ENCODE peak calls at places on chromosomes 5 and 9, in five cellular contexts. G is cardiac muscle cell, M is HCT116, O is A549, D is heart left ventricle. Y is an unnamed sample. For H3K4me1, the result is how much of the 10 kb centered on the place peaks cover.

GRCh38 chr9:115262952-115263351 is 145.0 kb upstream of the TNC start:
- DNase-seq in G (no peak), M (no peak), O (peak), D (no peak), Y (no peak)

GRCh38 chr5:122772446-122772845 is 2.4 kb upstream of the SNX2 start:
- DNase-seq in G (peak), M (no peak), O (no peak), D (no peak), Y (no peak)

GRCh38 chr9:89999534-90000370 is 394.9 kb downstream of the GADD45G start:
- DNase-seq in G (peak), M (no peak), O (peak), D (peak), Y (peak)

GRCh38 chr9:118829334-118829733 is 539.9 kb downstream of the BRINP1 start:
- DNase-seq in G (peak), M (no peak), O (peak), D (no peak), Y (no peak)

GRCh38 chr9:21696411-21696865 is 106.0 kb upstream of the MTAP start:
- DNase-seq in G (no peak), M (no peak), O (peak), D (no peak), Y (no peak)

GRCh38 chr5:68458416-68458815 is 242.9 kb downstream of the PIK3R1 start:
- DNase-seq in G (no peak), M (no peak), O (no peak), D (no peak), Y (no peak)

GRCh38 chr5:176578391-176578808 is 29.3 kb downstream of the CDHR2 start:
- DNase-seq in G (peak), M (peak), O (peak), D (no peak), Y (no peak)

GRCh38 chr9:69421908-69422801 is 97.1 kb downstream of the ENTREP1 start:
- DNase-seq in G (peak), M (peak), O (peak), D (peak), Y (peak)

GRCh38 chr5:9977070-9977469 is 272.6 kb downstream of the ATPSCKMT start:
- DNase-seq in G (no peak), M (no peak), O (no peak), D (no peak), Y (no peak)

GRCh38 chr5:8843766-8844165 is 702.1 kb downstream of the SEMA5A start:
- DNase-seq in G (no peak), M (no peak), O (no peak), D (no peak), Y (no peak)

GRCh38 chr9:89278551-89278950 is 32.4 kb upstream of the CKS2 start:
- DNase-seq in G (no peak), M (no peak), O (peak), D (no peak), Y (no peak)

GRCh38 chr5:141389153-141390042 is 1.9 kb downstream of the PCDHGB4 start:
- DNase-seq in G (no peak), M (no peak), O (no peak), D (no peak), Y (no peak)

GRCh38 chr9:108162664-108163063 is 673.1 kb upstream of the KLF4 start:
- DNase-seq in G (no peak), M (no peak), O (peak), D (no peak), Y (peak)

GRCh38 chr9:12859704-12860251 is 85.0 kb downstream of the LURAP1L start:
- DNase-seq in G (no peak), M (peak), O (peak), D (no peak), Y (no peak)

GRCh38 chr9:107929439-107929838 is 439.9 kb upstream of the KLF4 start:
- DNase-seq in G (no peak), M (no peak), O (no peak), D (peak), Y (peak)

GRCh38 chr9:116141864-116142561 is 11.6 kb upstream of the PAPPA start:
- DNase-seq in G (no peak), M (no peak), O (no peak), D (no peak), Y (no peak)

GRCh38 chr5:93603711-93604118 is 20.7 kb downstream of the NR2F1 start:
- DNase-seq in G (no peak), M (no peak), O (no peak), D (no peak), Y (no peak)

GRCh38 chr9:133639613-133640012 is 3.5 kb downstream of the DBH start:
- DNase-seq in G (no peak), M (no peak), O (no peak), D (no peak), Y (no peak)

GRCh38 chr9:37904647-37905505 is 949 bp upstream of the SLC25A51 start:
- DNase-seq in G (no peak), M (no peak), O (no peak), D (peak), Y (no peak)

GRCh38 chr9:129270903-129271431 is 92.9 kb upstream of the IER5L start:
- DNase-seq in G (no peak), M (no peak), O (no peak), D (no peak), Y (no peak)

GRCh38 chr9:69570091-69570451 is 102.1 kb downstream of the APBA1 start:
- DNase-seq in G (no peak), M (no peak), O (no peak), D (no peak), Y (no peak)

GRCh38 chr5:143197260-143197656 is 206.2 kb downstream of the NR3C1 start:
- DNase-seq in G (no peak), M (no peak), O (no peak), D (no peak), Y (no peak)

GRCh38 chr5:154487541-154487940 is 9.5 kb upstream of the HAND1 start:
- DNase-seq in G (no peak), M (no peak), O (no peak), D (no peak), Y (no peak)

GRCh38 chr9:89941875-89942274 is 337.1 kb downstream of the GADD45G start:
- DNase-seq in G (no peak), M (no peak), O (peak), D (no peak), Y (no peak)

GRCh38 chr5:59236448-59236847 is 653.6 kb downstream of the RAB3C start:
- DNase-seq in G (no peak), M (no peak), O (peak), D (no peak), Y (no peak)

GRCh38 chr5:163821142-163821541 is 315.7 kb downstream of the MAT2B start:
- DNase-seq in G (no peak), M (no peak), O (no peak), D (no peak), Y (no peak)

GRCh38 chr9:12775963-12776774 is 1.3 kb downstream of the LURAP1L start:
- DNase-seq in G (peak), M (peak), O (peak), D (peak), Y (peak)

GRCh38 chr9:93171261-93171660 is 12.7 kb upstream of the WNK2 start:
- DNase-seq in G (no peak), M (no peak), O (no peak), D (no peak), Y (no peak)

GRCh38 chr5:112703866-112704820 is 33.5 kb upstream of the APC start:
- DNase-seq in G (no peak), M (no peak), O (no peak), D (peak), Y (no peak)

GRCh38 chr5:5751987-5752386 is 329.5 kb downstream of the ICE1 start:
- DNase-seq in G (no peak), M (no peak), O (no peak), D (no peak), Y (no peak)
- H3K27ac ChIP-seq in G (no peak), M (no peak), O (no peak), D (no peak), Y (no peak)

DNA sequence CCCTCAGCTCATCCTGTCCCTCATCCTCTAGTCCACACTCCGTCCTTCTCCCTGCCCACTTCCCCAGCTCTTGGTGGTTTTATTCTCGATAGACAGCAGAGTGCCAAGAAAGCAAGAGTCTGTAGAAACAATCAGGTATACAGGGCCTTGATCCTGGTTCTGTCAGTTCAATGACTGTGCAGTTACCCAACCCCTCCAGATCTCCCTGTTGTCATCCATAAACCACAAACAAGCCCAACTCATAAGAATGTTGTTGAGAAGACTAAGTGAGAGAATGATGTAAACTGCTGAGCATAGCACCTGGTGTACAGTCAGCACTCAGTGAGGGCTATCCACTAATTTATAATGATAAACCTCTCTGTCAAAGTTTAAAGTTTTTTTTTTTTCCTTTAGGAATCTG is 31.3 kb downstream of the ISL1 start:
- DNase-seq in G (no peak), M (no peak), O (no peak), D (no peak), Y (no peak)
- H3K4me1 ChIP-seq in G (under half), M (under half), O (under half), D (under half), Y (under half)

DNA sequence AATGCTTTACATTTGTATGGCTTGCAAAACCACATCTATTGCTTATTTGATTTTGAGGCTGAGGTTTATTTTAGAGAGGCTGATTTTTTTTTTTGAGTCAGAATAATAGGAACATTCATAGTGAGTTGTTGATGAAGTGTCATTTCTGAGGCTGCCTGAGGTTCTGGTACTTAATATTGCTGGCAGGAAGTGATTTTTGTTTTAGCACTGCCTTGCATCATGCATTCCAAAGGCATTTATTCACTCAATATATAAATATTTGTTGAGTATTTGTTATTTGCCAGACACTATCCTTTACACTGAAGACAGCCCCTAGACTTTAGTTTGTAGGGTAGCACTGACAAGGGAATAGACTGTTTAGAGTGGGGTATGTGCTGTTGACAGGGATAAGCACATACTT is 2.7 kb downstream of the RNF20 start:
- DNase-seq in G (no peak), M (no peak), O (no peak), D (no peak), Y (no peak)
- H3K27ac ChIP-seq in G (no peak), M (no peak), O (no peak), D (no peak), Y (no peak)

GRCh38 chr5:149278811-149279210 is 7.2 kb downstream of the AFAP1L1 start:
- DNase-seq in G (no peak), M (no peak), O (no peak), D (no peak), Y (no peak)
- H3K4me1 ChIP-seq in G (under half), M (under half), O (under half), D (half or more), Y (under half)

GRCh38 chr5:133059621-133060020 is 7.8 kb downstream of the HSPA4 start:
- DNase-seq in G (no peak), M (no peak), O (no peak), D (no peak), Y (no peak)

GRCh38 chr5:133066045-133066444 is 14.2 kb downstream of the HSPA4 start:
- DNase-seq in G (no peak), M (no peak), O (no peak), D (no peak), Y (no peak)

GRCh38 chr5:133065482-133065881 is 13.7 kb downstream of the HSPA4 start:
- DNase-seq in G (no peak), M (no peak), O (no peak), D (no peak), Y (no peak)

GRCh38 chr5:133063965-133064364 is 12.2 kb downstream of the HSPA4 start:
- DNase-seq in G (no peak), M (no peak), O (no peak), D (no peak), Y (no peak)
- H3K27ac ChIP-seq in G (no peak), M (peak), O (no peak), D (no peak), Y (no peak)

Y was measured in tibial artery.